ENCODE peak calls at places on chromosomes 7 and 10, in six cellular contexts. R is CD8-positive, alpha-beta memory T cell; K is GM12865; G is NCI-H1105 treated with DMSO at 0.1 percent for 48 hours; O is endodermal cell; H is activated CD8-positive, alpha-beta memory T cell treated with anti-CD3 and anti-CD28 coated beads for 24 hours. E is an unnamed sample.
A peak's percentile ranks its signal among the peaks of the same experiment; 100 is the strongest.

GRCh38 chr10:102434251-102434913 is 2.0 kb upstream of the CUEDC2 start:
- DNase-seq in K (no peak), H (no peak), G (no peak), O (no peak), R (no peak), E (no peak)

GRCh38 chr7:48106906-48107659 is 18.0 kb downstream of the UPP1 start:
- DNase-seq in H (peak; percentile 52), K (no peak), G (no peak), R (no peak), O (no peak), E (no peak)

GRCh38 chr7:27917774-27918314 is 177.9 kb downstream of the TAX1BP1 start:
- DNase-seq in O (no peak), G (no peak), H (no peak), R (no peak), K (no peak), E (no peak)

GRCh38 chr7:149859369-149859768 is 14.4 kb upstream of the ATP6V0E2 start:
- DNase-seq in O (no peak), G (no peak), H (no peak), R (no peak), K (no peak), E (no peak)

GRCh38 chr10:4661572-4662255 is 164.3 kb upstream of the AKR1E2 start:
- DNase-seq in K (no peak), G (no peak), H (no peak), R (no peak), O (no peak), E (peak; percentile 33)

GRCh38 chr10:61140765-61141392 is 196.9 kb upstream of the RHOBTB1 start:
- DNase-seq in O (no peak), H (no peak), G (peak; percentile 46), K (peak; percentile 42), R (peak; percentile 1), E (no peak)

GRCh38 chr10:6162589-6163356 is 40.0 kb upstream of the PFKFB3 start:
- DNase-seq in O (no peak), G (no peak), R (no peak), H (no peak), K (no peak), E (peak; percentile 78)

GRCh38 chr7:41999736-42000283 is 237.2 kb downstream of the GLI3 start:
- DNase-seq in H (no peak), O (no peak), K (peak; percentile 6), G (no peak), R (no peak), E (no peak)

GRCh38 chr10:65891073-65891981 is 1034.5 kb upstream of the LRRTM3 start:
- DNase-seq in H (no peak), G (peak; percentile 27), R (no peak), O (no peak), K (peak; percentile 56), E (no peak)

GRCh38 chr7:9030131-9030530 is 596.7 kb downstream of the NXPH1 start:
- DNase-seq in K (no peak), H (no peak), G (no peak), R (no peak), O (no peak), E (no peak)

GRCh38 chr10:27741173-27742091 is 4.2 kb downstream of the MKX start:
- DNase-seq in K (no peak), G (no peak), O (peak; percentile 70), R (no peak), H (peak; percentile 67), E (peak; percentile 19)

GRCh38 chr10:73253226-73253557 is 748 bp upstream of the MRPS16 start:
- DNase-seq in G (no peak), H (no peak), R (no peak), O (no peak), K (peak; percentile 36), E (peak; percentile 15)

GRCh38 chr7:38306136-38306535 is 32.7 kb upstream of the TARP start:
- DNase-seq in O (no peak), R (no peak), H (no peak), K (no peak), G (no peak), E (no peak)

GRCh38 chr10:126646101-126646500 is 24.4 kb downstream of the C10orf90 start:
- DNase-seq in O (no peak), G (no peak), K (no peak), H (no peak), R (no peak), E (no peak)

GRCh38 chr10:137031-137430 is 1.8 kb downstream of the ZMYND11 start:
- DNase-seq in R (peak; percentile 34), G (peak; percentile 12), H (peak; percentile 60), K (peak; percentile 63), O (peak; percentile 82), E (peak; percentile 57)

GRCh38 chr10:92387289-92387940 is 96.4 kb downstream of the MARCHF5 start:
- DNase-seq in G (no peak), R (no peak), H (no peak), K (peak; percentile 63), O (peak; percentile 97), E (peak; percentile 92)

GRCh38 chr7:35450456-35450855 is 196.6 kb upstream of the TBX20 start:
- DNase-seq in H (no peak), O (no peak), G (peak; percentile 26), R (no peak), K (no peak), E (no peak)

GRCh38 chr7:116499168-116500070 is at the start of gene CAV2:
- DNase-seq in O (peak; percentile 90), K (peak; percentile 25), H (peak; percentile 68), R (no peak), G (no peak), E (peak; percentile 53)

GRCh38 chr7:116554436-116554835 is 29.6 kb downstream of the CAV1 start:
- DNase-seq in O (no peak), H (no peak), K (no peak), G (peak; percentile 26), R (no peak), E (no peak)

GRCh38 chr7:82985144-82985802 is 177.4 kb downstream of the PCLO start:
- DNase-seq in H (no peak), R (no peak), O (no peak), K (no peak), G (peak; percentile 51), E (no peak)